ENCODE peak calls at places on chromosome X, in eight cellular contexts. C is cardiac muscle cell, W is mucosa of descending colon, M is Calu3, E is mesothelial cell of epicardium, Z is H9, G is cardiac fibroblast, T is coronary artery. H is an unnamed sample.

GRCh38 chrX:38275615-38276014 is 51.7 kb downstream of the RPGR start:
- DNase-seq in C (no peak), W (no peak), M (no peak), E (no peak), Z (no peak), G (peak; percentile 90), T (no peak), H (peak; percentile 41)

GRCh38 chrX:23554304-23554703 is 113.0 kb upstream of the PRDX4 start:
- DNase-seq in C (peak; percentile 64), W (peak; percentile 21), M (peak; percentile 5), E (no peak), Z (no peak), G (peak; percentile 69), T (no peak), H (no peak)

GRCh38 chrX:109629310-109629709 is 4.3 kb upstream of the KCNE5 start:
- DNase-seq in C (peak; percentile 32), W (no peak), M (no peak), E (no peak), Z (no peak), G (peak; percentile 30), T (no peak), H (no peak)

GRCh38 chrX:64580605-64581004 is 185.4 kb upstream of the MTMR8 start:
- DNase-seq in C (peak; percentile 3), W (no peak), M (no peak), E (no peak), Z (no peak), G (no peak), T (no peak), H (no peak)

GRCh38 chrX:52933213-52933612 is 25.1 kb downstream of the FAM156A start:
- DNase-seq in C (no peak), W (no peak), M (no peak), E (no peak), Z (no peak), G (no peak), T (no peak), H (no peak)

GRCh38 chrX:15512401-15512965 is 11.9 kb downstream of the BMX start:
- DNase-seq in C (no peak), W (no peak), M (no peak), E (no peak), Z (no peak), G (peak; percentile 32), T (no peak), H (no peak)

GRCh38 chrX:65644621-65645287 is 22.7 kb upstream of the MSN start:
- DNase-seq in C (no peak), W (peak; percentile 60), M (peak; percentile 60), E (no peak), Z (peak; percentile 27), G (peak; percentile 85), T (peak; percentile 90), H (peak; percentile 66)

GRCh38 chrX:17072726-17073125 is 126.3 kb downstream of the REPS2 start:
- DNase-seq in C (no peak), W (no peak), M (no peak), E (no peak), Z (no peak), G (no peak), T (no peak), H (no peak)

GRCh38 chrX:140765043-140765784 is 55.7 kb downstream of the LINC00632 start:
- DNase-seq in C (peak; percentile 26), W (no peak), M (no peak), E (no peak), Z (no peak), G (peak; percentile 58), T (no peak), H (no peak)

GRCh38 chrX:42414057-42414456 is 363.9 kb downstream of the PPP1R2C start:
- DNase-seq in C (no peak), W (no peak), M (no peak), E (no peak), Z (no peak), G (no peak), T (no peak), H (no peak)

GRCh38 chrX:74535211-74535621 is 79.2 kb downstream of the RLIM start:
- DNase-seq in C (peak; percentile 61), W (peak; percentile 20), M (no peak), E (no peak), Z (peak; percentile 49), G (peak; percentile 63), T (no peak), H (no peak)

GRCh38 chrX:87409113-87409841 is 108.3 kb upstream of the KLHL4 start:
- DNase-seq in C (peak; percentile 1), W (peak; percentile 3), M (peak; percentile 22), E (no peak), Z (no peak), G (peak; percentile 91), T (no peak), H (peak; percentile 88)

GRCh38 chrX:135707880-135708279 is 5.6 kb upstream of the CT45A1 start:
- DNase-seq in C (peak; percentile 8), W (peak; percentile 4), M (peak; percentile 9), E (no peak), Z (peak; percentile 64), G (no peak), T (no peak), H (no peak)

GRCh38 chrX:98506907-98507306 is 1623.2 kb downstream of the RPA4 start:
- DNase-seq in C (no peak), W (no peak), M (no peak), E (no peak), Z (no peak), G (no peak), T (no peak), H (no peak)

GRCh38 chrX:44785652-44786051 is 58.2 kb upstream of the DUSP21 start:
- DNase-seq in C (no peak), W (no peak), M (no peak), E (no peak), Z (no peak), G (peak; percentile 87), T (no peak), H (no peak)

GRCh38 chrX:74422576-74423288 is 1.4 kb downstream of the SLC16A2 start:
- DNase-seq in C (peak; percentile 63), W (peak; percentile 21), M (peak; percentile 1), E (no peak), Z (peak; percentile 65), G (peak; percentile 48), T (peak; percentile 79), H (no peak)

GRCh38 chrX:55818673-55819375 is 101.3 kb downstream of the RRAGB start:
- DNase-seq in C (peak; percentile 3), W (peak; percentile 7), M (no peak), E (no peak), Z (no peak), G (no peak), T (no peak), H (no peak)

GRCh38 chrX:107845625-107846024 is 20.0 kb downstream of the MID2 start:
- DNase-seq in C (peak; percentile 25), W (no peak), M (no peak), E (no peak), Z (no peak), G (no peak), T (no peak), H (no peak)

GRCh38 chrX:107851215-107851614 is 25.5 kb downstream of the MID2 start:
- DNase-seq in C (no peak), W (no peak), M (no peak), E (no peak), Z (no peak), G (peak; percentile 44), T (no peak), H (no peak)

DNA sequence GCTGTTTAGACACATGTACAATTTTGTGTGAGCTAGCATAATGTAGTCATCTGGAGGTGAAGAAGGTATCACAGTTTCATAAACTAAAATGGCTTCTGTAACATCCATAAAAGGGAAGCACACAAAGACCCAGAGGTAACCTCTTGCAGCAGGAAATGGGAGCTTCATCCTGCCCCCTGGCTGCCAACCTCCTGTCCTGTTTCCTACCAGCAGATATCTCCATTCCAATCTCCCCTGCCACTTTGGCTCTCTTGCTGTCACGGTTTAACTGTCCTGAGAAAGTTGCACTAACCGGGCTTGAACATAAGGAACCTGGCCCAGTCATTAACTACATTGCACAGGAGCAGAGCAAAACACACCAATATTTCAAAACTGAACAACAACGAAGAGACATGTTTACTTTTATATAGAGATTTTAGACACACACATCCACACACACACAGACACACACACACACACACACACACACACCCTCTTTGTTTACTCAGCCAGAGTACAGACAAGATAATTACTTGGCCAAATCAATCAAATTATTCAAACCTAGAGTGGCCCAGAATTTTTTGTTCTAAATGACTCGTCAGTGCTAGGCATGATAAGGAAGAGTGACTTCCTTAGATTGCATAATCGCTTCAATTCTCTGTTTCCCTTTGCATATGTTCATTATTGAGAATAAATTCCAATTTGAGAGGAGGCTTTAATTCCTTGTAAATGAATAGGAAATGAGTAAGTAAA is 24.2 kb downstream of the MID2 start:
- DNase-seq in C (no peak), W (no peak), M (no peak), E (no peak), Z (peak; percentile 54), G (peak; percentile 14), T (no peak), H (no peak)
- TF ChIP-seq CTCF in C (no peak), W (no peak), M (no peak), E (no peak), Z (peak; percentile 50), G (peak; percentile 30), T (no peak), H (no peak)

GRCh38 chrX:2652106-2652505 is 39.0 kb upstream of the CD99 start:
- DNase-seq in C (no peak), W (no peak), M (no peak), E (no peak), Z (peak; percentile 58), G (no peak), T (no peak), H (no peak)
- TF ChIP-seq CTCF in C (peak; percentile 31), W (no peak), M (no peak), E (no peak), Z (peak; percentile 58), G (peak; percentile 32), T (no peak), H (peak; percentile 43)

GRCh38 chrX:123173833-123174232 is 10.2 kb upstream of the GRIA3 start:
- DNase-seq in C (no peak), W (no peak), M (no peak), E (no peak), Z (no peak), G (peak; percentile 27), T (no peak), H (no peak)
- TF ChIP-seq CTCF in C (no peak), W (no peak), M (no peak), E (no peak), Z (peak; percentile 60), G (no peak), T (no peak), H (peak; percentile 38)

GRCh38 chrX:133007458-133007857 is 49.0 kb upstream of the HS6ST2 start:
- DNase-seq in C (no peak), W (no peak), M (no peak), E (no peak), Z (no peak), G (no peak), T (no peak), H (no peak)

GRCh38 chrX:133005616-133006015 is 47.2 kb upstream of the HS6ST2 start:
- DNase-seq in C (peak; percentile 17), W (no peak), M (no peak), E (no peak), Z (no peak), G (no peak), T (no peak), H (no peak)

GRCh38 chrX:133005038-133005437 is 46.6 kb upstream of the HS6ST2 start:
- DNase-seq in C (peak; percentile 48), W (no peak), M (peak; percentile 2), E (no peak), Z (no peak), G (peak; percentile 0), T (no peak), H (no peak)
- TF ChIP-seq CTCF in C (peak; percentile 55), W (no peak), M (peak; percentile 78), E (peak; percentile 78), Z (peak; percentile 90), G (peak; percentile 27), T (peak; percentile 30), H (peak; percentile 65)

H was measured in retinal pigment epithelial cell.